ENCODE peak calls at places on chromosomes 7 and 10, in six cellular contexts. O is GDM1; K is GM13977; Y is CD4-positive, alpha-beta T cell; B is activated naive CD4-positive, alpha-beta T cell treated with anti-CD3 and anti-CD28 coated beads, Interleukin-2, amount 10 ng/mL, durations not matched to agents 7 days and 5 days; W is kidney. C is an unnamed sample.

GRCh38 chr10:132749428-132749780 is 36.5 kb downstream of the NKX6-2 start:
- DNase-seq in O (no peak), K (no peak), Y (no peak), B (no peak), W (no peak), C (no peak)

GRCh38 chr7:155466814-155467675 is 9.1 kb downstream of the EN2 start:
- DNase-seq in O (no peak), K (peak), Y (no peak), B (peak), W (peak), C (peak)

GRCh38 chr7:37633048-37633447 is 50.5 kb upstream of the GPR141 start:
- DNase-seq in O (no peak), K (no peak), Y (no peak), B (no peak), W (no peak), C (no peak)

GRCh38 chr10:83212632-83213349 is 926.5 kb upstream of the GHITM start:
- DNase-seq in O (no peak), K (no peak), Y (no peak), B (no peak), W (no peak), C (no peak)

GRCh38 chr10:128062331-128062730 is 63.9 kb downstream of the MKI67 start:
- DNase-seq in O (no peak), K (no peak), Y (no peak), B (peak), W (peak), C (no peak)

GRCh38 chr10:13347235-13348156 is 597 bp downstream of the SEPHS1 start:
- DNase-seq in O (peak), K (peak), Y (peak), B (peak), W (peak), C (peak)

GRCh38 chr10:97466755-97467154 is 20.8 kb downstream of the ZDHHC16 start:
- DNase-seq in O (no peak), K (no peak), Y (no peak), B (no peak), W (no peak), C (no peak)

GRCh38 chr10:73991846-73992245 is 6.1 kb upstream of the VCL start:
- DNase-seq in O (peak), K (peak), Y (peak), B (peak), W (no peak), C (peak)

GRCh38 chr10:93954726-93955363 is 38.9 kb upstream of the PLCE1 start:
- DNase-seq in O (no peak), K (no peak), Y (no peak), B (no peak), W (no peak), C (no peak)

GRCh38 chr7:45885264-45885882 is 2.9 kb upstream of the IGFBP1 start:
- DNase-seq in O (no peak), K (no peak), Y (no peak), B (no peak), W (no peak), C (no peak)

GRCh38 chr10:43734716-43735115 is 86.0 kb upstream of the ZNF32 start:
- DNase-seq in O (no peak), K (no peak), Y (no peak), B (no peak), W (no peak), C (no peak)

GRCh38 chr7:34385385-34385784 is 272.6 kb upstream of the NPSR1 start:
- DNase-seq in O (no peak), K (no peak), Y (no peak), B (no peak), W (no peak), C (no peak)

GRCh38 chr10:88759366-88760101 is at the start of gene LIPN:
- DNase-seq in O (peak), K (no peak), Y (no peak), B (no peak), W (no peak), C (no peak)

GRCh38 chr7:31744294-31744874 is 57.4 kb downstream of the PPP1R17 start:
- DNase-seq in O (peak), K (peak), Y (no peak), B (peak), W (no peak), C (peak)

GRCh38 chr7:140518370-140519006 is 39.2 kb upstream of the MKRN1 start:
- DNase-seq in O (no peak), K (no peak), Y (no peak), B (no peak), W (no peak), C (no peak)

GRCh38 chr10:59324597-59324996 is 37.8 kb downstream of the FAM13C start:
- DNase-seq in O (no peak), K (no peak), Y (no peak), B (no peak), W (no peak), C (no peak)

GRCh38 chr7:105106473-105106872 is 92.5 kb downstream of the KMT2E start:
- DNase-seq in O (no peak), K (no peak), Y (no peak), B (no peak), W (no peak), C (no peak)

GRCh38 chr7:128207609-128208008 is 33.5 kb upstream of the LEP start:
- DNase-seq in O (no peak), K (no peak), Y (no peak), B (no peak), W (no peak), C (no peak)

GRCh38 chr10:47405829-47406547 is 21.9 kb upstream of the ZNF488 start:
- DNase-seq in O (no peak), K (no peak), Y (no peak), B (no peak), W (peak), C (no peak)